ENCODE peak calls at places on chromosomes 16 and 17, in six cellular contexts. V is LoVo; I is naive thymus-derived CD8-positive, alpha-beta T cell; Q is GM12865; A is midbrain; Y is IMR-90. W is an unnamed sample.

GRCh38 chr16:54203851-54204505 is 82.6 kb downstream of the IRX3 start:
- DNase-seq in V (no peak), I (no peak), Q (no peak), Y (no peak), A (no peak), W (no peak)

GRCh38 chr17:67221062-67221998 is 23.7 kb downstream of the HELZ start:
- DNase-seq in Y (peak; percentile 33), A (peak; percentile 11), I (no peak), Q (peak; percentile 63), V (peak; percentile 19), W (no peak)

GRCh38 chr16:54846761-54847160 is 83.9 kb upstream of the IRX5 start:
- DNase-seq in I (no peak), A (no peak), V (peak; percentile 26), Y (no peak), Q (no peak), W (peak; percentile 1)

GRCh38 chr16:78058165-78058564 is 35.8 kb downstream of the CLEC3A start:
- DNase-seq in I (no peak), V (no peak), A (no peak), Q (no peak), Y (no peak), W (no peak)

GRCh38 chr16:80997139-80997798 is 9.4 kb downstream of the CMC2 start:
- DNase-seq in V (peak; percentile 63), A (no peak), Q (peak; percentile 43), Y (no peak), I (no peak), W (no peak)

GRCh38 chr16:3266873-3267537 is 10.6 kb upstream of the MEFV start:
- DNase-seq in Y (peak; percentile 35), I (no peak), Q (no peak), V (peak; percentile 37), A (peak; percentile 53), W (no peak)

GRCh38 chr16:3754304-3754703 is 37.0 kb upstream of the TRAP1 start:
- DNase-seq in I (no peak), V (no peak), Q (no peak), Y (peak; percentile 62), A (no peak), W (no peak)

GRCh38 chr17:26818736-26819135 is 475.2 kb upstream of the WSB1 start:
- DNase-seq in A (no peak), I (no peak), Q (peak; percentile 7), Y (peak; percentile 47), V (no peak), W (no peak)

GRCh38 chr16:80174416-80174815 is 366.4 kb upstream of the DYNLRB2 start:
- DNase-seq in A (no peak), I (no peak), V (peak; percentile 19), Y (peak; percentile 89), Q (no peak), W (no peak)

GRCh38 chr17:81002409-81003361 is 11.0 kb downstream of the CHMP6 start:
- DNase-seq in Y (peak; percentile 63), Q (no peak), I (no peak), V (peak; percentile 68), A (peak; percentile 34), W (peak; percentile 45)

GRCh38 chr16:552171-552570 is 8.0 kb upstream of the PRR35 start:
- DNase-seq in Y (no peak), I (no peak), V (no peak), Q (no peak), A (no peak), W (no peak)

GRCh38 chr17:1485748-1486376 is 6.6 kb downstream of the MYO1C start:
- DNase-seq in A (no peak), V (peak; percentile 25), Y (peak; percentile 60), Q (peak; percentile 69), I (peak; percentile 63), W (peak; percentile 64)

GRCh38 chr16:4200000-4200780 is 41.7 kb downstream of the SRL start:
- DNase-seq in I (no peak), Y (peak; percentile 60), A (peak; percentile 13), V (peak; percentile 71), Q (peak; percentile 21), W (peak; percentile 73)

GRCh38 chr16:57825298-57826039 is 23.2 kb upstream of the KIFC3 start:
- DNase-seq in Q (no peak), V (no peak), I (no peak), A (no peak), Y (no peak), W (no peak)

GRCh38 chr16:17002557-17002956 is 468.2 kb downstream of the XYLT1 start:
- DNase-seq in Q (no peak), V (no peak), A (no peak), Y (no peak), I (no peak), W (no peak)

GRCh38 chr17:31488264-31488981 is 96.9 kb downstream of the RAB11FIP4 start:
- DNase-seq in V (peak; percentile 41), I (no peak), Y (no peak), Q (peak; percentile 30), A (no peak), W (peak; percentile 18)

GRCh38 chr16:1042776-1043349 is 29.7 kb upstream of the SSTR5 start:
- DNase-seq in Q (no peak), A (no peak), Y (no peak), I (no peak), V (no peak), W (no peak)

GRCh38 chr16:27399969-27400368 is 2.0 kb upstream of the IL21R start:
- DNase-seq in V (no peak), I (no peak), Q (no peak), A (no peak), Y (no peak), W (no peak)

GRCh38 chr16:48497932-48498760 is 111.8 kb downstream of the N4BP1 start:
- DNase-seq in Q (no peak), I (no peak), Y (no peak), A (no peak), V (no peak), W (no peak)

GRCh38 chr17:67441052-67441738 is 64.1 kb downstream of the PITPNC1 start:
- DNase-seq in Y (peak; percentile 88), V (no peak), A (peak; percentile 4), Q (peak; percentile 82), I (peak; percentile 47), W (peak; percentile 24)

GRCh38 chr17:29593546-29594440 is 861 bp downstream of the ANKRD13B start:
- DNase-seq in Q (no peak), I (no peak), Y (peak; percentile 24), A (no peak), V (peak; percentile 39), W (peak; percentile 43)

W was measured in PC-9.